ENCODE peak calls at places on chromosomes 16 and 17, in nine cellular contexts. X, F, Z, B, H, E, P, G and Q are unnamed samples.

GRCh38 chr16:70252355-70252988 is 732 bp upstream of the EXOSC6 start:
- DNase-seq in H (no peak), F (peak; percentile 56), X (peak; percentile 34), E (peak; percentile 21), G (peak; percentile 59), P (no peak), B (no peak), Z (no peak), Q (no peak)

GRCh38 chr16:83338941-83339340 is 468.8 kb upstream of the HSBP1 start:
- DNase-seq in G (no peak), P (no peak), Z (no peak), E (peak; percentile 49), X (no peak), F (peak; percentile 37), H (no peak), B (no peak), Q (no peak)

GRCh38 chr17:1916963-1917715 is 87.3 kb downstream of the RPA1 start:
- DNase-seq in E (no peak), P (no peak), B (no peak), F (no peak), X (no peak), Z (peak; percentile 49), H (no peak), G (no peak), Q (peak; percentile 40)

GRCh38 chr17:31649302-31649701 is 209.7 kb downstream of the COPRS start:
- DNase-seq in G (no peak), X (no peak), F (no peak), E (no peak), B (no peak), H (no peak), Z (no peak), P (no peak), Q (no peak)

GRCh38 chr16:66266436-66267286 is 99.8 kb upstream of the CDH5 start:
- DNase-seq in X (no peak), B (no peak), Z (peak; percentile 84), H (no peak), P (no peak), G (peak; percentile 51), F (no peak), E (peak; percentile 87), Q (no peak)

GRCh38 chr17:46140645-46141197 is 52.5 kb downstream of the KANSL1 start:
- DNase-seq in P (no peak), Z (no peak), E (no peak), F (no peak), H (no peak), X (no peak), G (no peak), B (no peak), Q (no peak)

GRCh38 chr16:79062336-79062735 is 538.2 kb downstream of the MAF start:
- DNase-seq in G (no peak), P (no peak), F (no peak), E (no peak), X (no peak), Z (no peak), B (no peak), H (no peak), Q (no peak)

GRCh38 chr17:82793974-82794620 is 42.2 kb downstream of the TBCD start:
- DNase-seq in H (no peak), Z (no peak), X (no peak), E (no peak), G (no peak), P (no peak), F (no peak), B (no peak), Q (no peak)

GRCh38 chr16:67406628-67407027 is 9.6 kb downstream of the ZDHHC1 start:
- DNase-seq in E (peak; percentile 88), H (no peak), X (no peak), G (no peak), P (no peak), B (no peak), F (no peak), Z (no peak), Q (no peak)

GRCh38 chr17:75739174-75739573 is 17.9 kb downstream of the ITGB4 start:
- DNase-seq in X (no peak), E (no peak), G (no peak), H (no peak), B (no peak), P (no peak), F (no peak), Z (no peak), Q (no peak)

GRCh38 chr16:88352261-88353200 is 30.2 kb upstream of the ZNF469 start:
- DNase-seq in F (no peak), G (no peak), H (no peak), B (no peak), Z (peak; percentile 51), E (peak; percentile 28), X (no peak), P (no peak), Q (no peak)

GRCh38 chr17:56114469-56114868 is 38.8 kb upstream of the ANKFN1 start:
- DNase-seq in F (no peak), P (no peak), B (no peak), G (no peak), Z (no peak), E (no peak), H (no peak), X (no peak), Q (no peak)

GRCh38 chr17:61408151-61409041 is 8.8 kb downstream of the TBX2 start:
- DNase-seq in E (no peak), B (no peak), Z (peak; percentile 66), H (no peak), P (peak; percentile 10), X (no peak), G (no peak), F (no peak), Q (no peak)

GRCh38 chr17:62705781-62706597 is 78.5 kb downstream of the MRC2 start:
- DNase-seq in B (no peak), H (no peak), X (no peak), E (peak; percentile 39), F (no peak), G (no peak), Z (no peak), P (no peak), Q (no peak)

GRCh38 chr16:66127459-66128362 is 238.8 kb upstream of the CDH5 start:
- DNase-seq in X (no peak), B (no peak), Z (no peak), E (peak; percentile 22), H (no peak), F (no peak), P (no peak), G (no peak), Q (peak; percentile 9)

GRCh38 chr17:49676276-49676868 is 1.5 kb downstream of the SPOP start:
- DNase-seq in G (no peak), Z (no peak), X (peak; percentile 84), F (peak; percentile 90), H (no peak), B (peak; percentile 11), P (no peak), E (peak; percentile 65), Q (peak; percentile 37)

GRCh38 chr17:44097110-44097810 is 26.2 kb downstream of the HDAC5 start:
- DNase-seq in G (no peak), E (peak; percentile 90), X (no peak), B (no peak), P (no peak), F (peak; percentile 43), H (no peak), Z (peak; percentile 85), Q (no peak)

GRCh38 chr17:78839762-78840529 is 668 bp downstream of the USP36 start:
- DNase-seq in H (no peak), X (peak; percentile 75), E (peak; percentile 54), G (peak; percentile 59), B (peak; percentile 61), Z (peak; percentile 73), P (peak; percentile 50), F (peak; percentile 56), Q (peak; percentile 48)

GRCh38 chr17:63974594-63975192 is 2.0 kb upstream of the SCN4A start:
- DNase-seq in E (peak; percentile 68), B (no peak), Z (no peak), X (no peak), P (no peak), G (no peak), F (peak; percentile 33), H (no peak), Q (no peak)

GRCh38 chr16:31521368-31521767 is 6.3 kb upstream of the AHSP start:
- DNase-seq in G (no peak), E (no peak), F (no peak), H (no peak), B (no peak), X (no peak), Z (no peak), P (no peak), Q (no peak)

GRCh38 chr16:88665570-88665969 is 2.7 kb upstream of the MVD start:
- DNase-seq in G (no peak), P (no peak), F (no peak), E (no peak), Z (no peak), B (no peak), H (no peak), X (no peak), Q (no peak)

GRCh38 chr16:20906225-20906870 is 5.8 kb downstream of the LYRM1 start:
- DNase-seq in P (no peak), B (no peak), H (no peak), E (peak; percentile 95), G (no peak), Z (no peak), X (no peak), F (no peak), Q (no peak)

GRCh38 chr17:62652251-62653001 is 25.0 kb downstream of the MRC2 start:
- DNase-seq in G (peak; percentile 62), H (no peak), X (peak; percentile 65), E (peak; percentile 93), Z (peak; percentile 87), P (peak; percentile 65), B (peak; percentile 19), F (peak; percentile 91), Q (peak; percentile 14)

GRCh38 chr16:28596840-28597691 is at the start of gene SULT1A2:
- DNase-seq in Z (no peak), F (peak; percentile 51), P (peak; percentile 74), G (peak; percentile 57), H (no peak), X (no peak), B (no peak), E (no peak), Q (peak; percentile 95)

GRCh38 chr17:1111599-1112443 is 68.0 kb downstream of the ABR start:
- DNase-seq in G (no peak), Z (peak; percentile 80), F (peak; percentile 73), X (no peak), E (no peak), H (no peak), P (no peak), B (no peak), Q (no peak)

GRCh38 chr16:12305081-12305596 is 328.6 kb downstream of the SNX29 start:
- DNase-seq in F (no peak), Z (no peak), H (no peak), E (no peak), X (no peak), G (no peak), B (no peak), P (no peak), Q (peak; percentile 36)

GRCh38 chr17:44502598-44503079 is 567 bp downstream of the GPATCH8 start:
- DNase-seq in E (peak; percentile 22), B (no peak), G (no peak), H (no peak), X (peak; percentile 6), P (no peak), F (peak; percentile 18), Z (peak; percentile 70), Q (peak; percentile 82)

GRCh38 chr16:65429504-65430149 is 307.8 kb upstream of the CDH11 start:
- DNase-seq in X (no peak), B (no peak), E (no peak), H (no peak), F (no peak), P (no peak), Z (no peak), G (no peak), Q (no peak)

GRCh38 chr16:85842848-85843247 is 43.4 kb downstream of the COX4I1 start:
- DNase-seq in F (no peak), P (no peak), G (no peak), Z (no peak), E (no peak), H (no peak), X (no peak), B (no peak), Q (no peak)

GRCh38 chr17:43403846-43404245 is 5.1 kb downstream of the ARL4D start:
- DNase-seq in B (no peak), P (no peak), X (no peak), H (no peak), F (no peak), Z (no peak), G (no peak), E (no peak), Q (no peak)

GRCh38 chr17:76675648-76676047 is 32.1 kb upstream of the ST6GALNAC1 start:
- DNase-seq in E (no peak), F (no peak), P (no peak), B (no peak), G (no peak), X (no peak), Z (no peak), H (no peak), Q (no peak)